ENCODE peak calls at places on chromosomes 11 and 22, in nine cellular contexts. V is caudate nucleus; N is DMS79 treated with DMSO at 0.1 percent for 48 hours; T is activated effector memory CD4-positive, alpha-beta T cell treated with anti-CD3 and anti-CD28 coated beads, Interleukin-2, amount 50 U/mL, for 16 hours; Q is stimulated activated CD4-positive, alpha-beta T cell treated with anti-CD3 and anti-CD28 coated beads, Interleukin-4, amount 100 ng/mL, for 48 hours; C is colonic mucosa; Z is EL; L is AG04449; B is occipital lobe. U is an unnamed sample.

GRCh38 chr11:14578551-14578956 is 58.4 kb upstream of the PSMA1 start:
- DNase-seq in V (no peak), N (peak), T (peak), Q (peak), C (peak), Z (peak), L (no peak), B (no peak), U (no peak)

GRCh38 chr11:14300661-14301304 is 58.2 kb downstream of the RRAS2 start:
- DNase-seq in V (peak), N (peak), T (peak), Q (peak), C (peak), Z (peak), L (no peak), B (peak), U (peak)

GRCh38 chr22:17920145-17920605 is 104.2 kb downstream of the MICAL3 start:
- DNase-seq in V (no peak), N (peak), T (no peak), Q (no peak), C (peak), Z (no peak), L (no peak), B (no peak), U (no peak)

GRCh38 chr22:20235453-20235991 is 32.6 kb downstream of the RTN4R start:
- DNase-seq in V (no peak), N (no peak), T (no peak), Q (no peak), C (no peak), Z (no peak), L (no peak), B (no peak), U (no peak)

GRCh38 chr11:82458777-82459176 is 274.9 kb downstream of the FAM181B start:
- DNase-seq in V (no peak), N (no peak), T (no peak), Q (no peak), C (no peak), Z (no peak), L (no peak), B (no peak), U (no peak)

GRCh38 chr22:38955926-38956325 is 1.5 kb upstream of the APOBEC3A start:
- DNase-seq in V (no peak), N (no peak), T (peak), Q (no peak), C (no peak), Z (no peak), L (no peak), B (no peak), U (no peak)

GRCh38 chr11:66408488-66409214 is 12.2 kb upstream of the NPAS4 start:
- DNase-seq in V (peak), N (peak), T (peak), Q (peak), C (peak), Z (peak), L (peak), B (peak), U (peak)

GRCh38 chr11:2522636-2523255 is 77.9 kb downstream of the KCNQ1 start:
- DNase-seq in V (no peak), N (no peak), T (peak), Q (no peak), C (peak), Z (no peak), L (no peak), B (no peak), U (no peak)

GRCh38 chr11:85694385-85694980 is 8.5 kb upstream of the CCDC89 start:
- DNase-seq in V (no peak), N (no peak), T (no peak), Q (no peak), C (no peak), Z (peak), L (no peak), B (no peak), U (no peak)

GRCh38 chr22:44389926-44390925 is 77.5 kb upstream of the SHISAL1 start:
- DNase-seq in V (no peak), N (no peak), T (peak), Q (no peak), C (no peak), Z (no peak), L (no peak), B (no peak), U (no peak)

GRCh38 chr11:113697798-113698407 is 8.2 kb downstream of the TMPRSS5 start:
- DNase-seq in V (no peak), N (no peak), T (no peak), Q (no peak), C (no peak), Z (no peak), L (no peak), B (no peak), U (no peak)

GRCh38 chr22:42330953-42331525 is 60.6 kb upstream of the TCF20 start:
- DNase-seq in V (no peak), N (peak), T (no peak), Q (no peak), C (peak), Z (no peak), L (no peak), B (no peak), U (no peak)

GRCh38 chr22:26461188-26461810 is 22.3 kb downstream of the HPS4 start:
- DNase-seq in V (no peak), N (peak), T (peak), Q (peak), C (peak), Z (peak), L (no peak), B (no peak), U (peak)

GRCh38 chr11:121671276-121672168 is 218.8 kb upstream of the SORL1-AS1 start:
- DNase-seq in V (no peak), N (peak), T (no peak), Q (no peak), C (no peak), Z (no peak), L (no peak), B (no peak), U (no peak)

GRCh38 chr22:47918936-47919505 is 1156.6 kb downstream of the TBC1D22A start:
- DNase-seq in V (no peak), N (peak), T (no peak), Q (no peak), C (no peak), Z (no peak), L (no peak), B (no peak), U (peak)

GRCh38 chr11:127345819-127346459 is 345.4 kb upstream of the KIRREL3 start:
- DNase-seq in V (no peak), N (peak), T (no peak), Q (peak), C (no peak), Z (peak), L (no peak), B (peak), U (peak)

U was measured in frontal cortex.